ENCODE peak calls at places on chromosome 6, in five cellular contexts. G is stimulated activated CD4-positive, alpha-beta T cell treated with anti-CD3 and anti-CD28 coated beads, Interleukin-1b, Interleukin-23, amount 100 ng/mL, for 1 hour; M is GM13976; V is mucosa of descending colon; U is GM12891. A is an unnamed sample.

GRCh38 chr6:41785689-41786450 is 1.6 kb upstream of the TOMM6 start:
- DNase-seq in U (no peak), V (no peak), M (peak), G (no peak), A (no peak)

GRCh38 chr6:157513619-157514485 is 132.9 kb downstream of the ZDHHC14 start:
- DNase-seq in U (no peak), G (no peak), V (no peak), M (no peak), A (no peak)

GRCh38 chr6:157935786-157936185 is 45.9 kb upstream of the SYNJ2 start:
- DNase-seq in V (no peak), G (no peak), M (no peak), U (no peak), A (no peak)

GRCh38 chr6:106547053-106547414 is 82.3 kb downstream of the RTN4IP1 start:
- DNase-seq in U (no peak), V (no peak), M (no peak), G (no peak), A (peak)

GRCh38 chr6:16414205-16414604 is 175.8 kb downstream of the GMPR start:
- DNase-seq in G (no peak), M (no peak), V (no peak), U (no peak), A (peak)

GRCh38 chr6:155093430-155093829 is 98.3 kb downstream of the TIAM2 start:
- DNase-seq in M (no peak), V (no peak), G (no peak), U (no peak), A (no peak)

GRCh38 chr6:11428895-11429294 is 108.7 kb upstream of the TMEM170B start:
- DNase-seq in V (no peak), G (no peak), U (no peak), M (no peak), A (no peak)

GRCh38 chr6:135488023-135488422 is 9.5 kb downstream of the AHI1 start:
- DNase-seq in V (no peak), M (no peak), G (no peak), U (no peak), A (no peak)

GRCh38 chr6:168678588-168678987 is 237.6 kb downstream of the SMOC2 start:
- DNase-seq in U (no peak), V (no peak), G (no peak), M (no peak), A (no peak)

GRCh38 chr6:21185849-21186478 is 407.6 kb upstream of the SOX4 start:
- DNase-seq in G (no peak), V (no peak), U (no peak), M (no peak), A (peak)

A was measured in HAP-1.